ENCODE peak calls at places on chromosome 1, in nine cellular contexts. B is astrocyte of the spinal cord, D is pancreas, P is NCI-H510A, U is NCI-H1092 treated with DMSO at 0.1 percent for 48 hours, V is nephron progenitor cell, E is left cardiac atrium, R is heart right ventricle, A is neural crest cell. J is an unnamed sample.

GRCh38 chr1:84753516-84754375 is 63.5 kb upstream of the SSX2IP start:
- DNase-seq in R (peak; percentile 62), P (peak; percentile 52), A (peak; percentile 76), U (peak; percentile 69), B (peak; percentile 69), E (peak; percentile 69), V (peak; percentile 84), D (peak; percentile 73), J (peak; percentile 75)

GRCh38 chr1:59750612-59751395 is 63.9 kb upstream of the HOOK1 start:
- DNase-seq in A (no peak), B (peak; percentile 88), P (no peak), D (no peak), R (no peak), U (no peak), V (no peak), E (peak; percentile 36), J (no peak)

GRCh38 chr1:65526049-65526556 is 105.6 kb downstream of the LEPR start:
- DNase-seq in U (no peak), E (no peak), B (no peak), V (no peak), A (no peak), R (no peak), D (no peak), P (no peak), J (no peak)

GRCh38 chr1:44606701-44607281 is 67.5 kb downstream of the TMEM53 start:
- DNase-seq in R (no peak), V (no peak), U (no peak), E (no peak), B (no peak), D (no peak), P (no peak), A (no peak), J (no peak)

GRCh38 chr1:167081594-167081993 is 8.6 kb downstream of the GPA33 start:
- DNase-seq in U (no peak), P (peak; percentile 25), V (no peak), E (no peak), D (no peak), R (no peak), A (no peak), B (no peak), J (no peak)

GRCh38 chr1:224380003-224380402 is 23.3 kb downstream of the CNIH4 start:
- DNase-seq in B (no peak), E (no peak), D (no peak), R (no peak), P (no peak), U (no peak), A (no peak), V (no peak), J (no peak)

GRCh38 chr1:51651552-51651942 is 34.7 kb downstream of the OSBPL9 start:
- DNase-seq in B (no peak), A (no peak), D (no peak), V (no peak), U (no peak), P (no peak), R (no peak), E (no peak), J (no peak)

GRCh38 chr1:170114916-170115315 is 30.8 kb upstream of the NTMT2 start:
- DNase-seq in P (no peak), V (peak; percentile 14), A (no peak), E (no peak), U (no peak), D (no peak), R (no peak), B (peak; percentile 40), J (no peak)

GRCh38 chr1:41286486-41286885 is 44.4 kb upstream of the SCMH1 start:
- DNase-seq in R (no peak), E (no peak), B (no peak), A (no peak), V (peak; percentile 51), U (no peak), D (no peak), P (no peak), J (no peak)

GRCh38 chr1:159011701-159012100 is 2.0 kb downstream of the IFI16 start:
- DNase-seq in V (no peak), P (no peak), U (no peak), R (no peak), D (no peak), B (no peak), A (no peak), E (no peak), J (no peak)

GRCh38 chr1:161260939-161261858 is 2.7 kb downstream of the PCP4L1 start:
- DNase-seq in V (peak; percentile 42), U (no peak), B (no peak), P (no peak), D (no peak), A (no peak), E (no peak), R (no peak), J (no peak)

GRCh38 chr1:116679091-116679827 is 11.7 kb upstream of the IGSF3 start:
- DNase-seq in U (no peak), D (no peak), A (peak; percentile 18), P (no peak), E (no peak), R (no peak), B (no peak), V (no peak), J (no peak)

GRCh38 chr1:87572891-87573290 is 244.2 kb downstream of the LMO4 start:
- DNase-seq in E (no peak), B (no peak), P (no peak), U (no peak), A (no peak), V (no peak), R (no peak), D (no peak), J (no peak)

GRCh38 chr1:48329489-48329888 is 107.0 kb downstream of the SLC5A9 start:
- DNase-seq in R (no peak), D (no peak), U (no peak), E (no peak), A (no peak), V (no peak), P (no peak), B (no peak), J (no peak)

GRCh38 chr1:3858231-3858981 is 1.1 kb downstream of the DFFB start:
- DNase-seq in V (peak; percentile 25), A (no peak), B (peak; percentile 26), U (no peak), P (no peak), R (no peak), D (peak; percentile 43), E (no peak), J (no peak)

GRCh38 chr1:25204797-25205441 is 27.4 kb downstream of the SYF2 start:
- DNase-seq in D (peak; percentile 18), V (no peak), A (peak; percentile 16), U (peak; percentile 62), P (no peak), E (no peak), R (no peak), B (peak; percentile 49), J (no peak)

GRCh38 chr1:46643368-46643775 is 24.8 kb downstream of the ATPAF1 start:
- DNase-seq in U (peak; percentile 89), E (no peak), A (no peak), R (no peak), P (no peak), D (no peak), B (peak; percentile 84), V (no peak), J (no peak)

GRCh38 chr1:109823543-109824348 is 60.0 kb upstream of the EPS8L3 start:
- DNase-seq in V (peak; percentile 35), D (no peak), E (peak; percentile 76), B (peak; percentile 24), P (no peak), A (no peak), U (no peak), R (peak; percentile 60), J (peak; percentile 63)

GRCh38 chr1:22117238-22117637 is 25.7 kb downstream of the WNT4 start:
- DNase-seq in P (no peak), B (no peak), U (no peak), A (no peak), E (no peak), D (no peak), V (no peak), R (no peak), J (no peak)

GRCh38 chr1:26696191-26696644 is 403 bp downstream of the ARID1A start:
- DNase-seq in P (no peak), R (peak; percentile 46), D (peak; percentile 46), V (peak; percentile 49), E (peak; percentile 35), B (no peak), U (no peak), A (peak; percentile 8), J (peak; percentile 47)

GRCh38 chr1:47181095-47181954 is 8.5 kb downstream of the PDZK1IP1 start:
- DNase-seq in E (no peak), P (no peak), B (no peak), D (no peak), R (no peak), V (no peak), A (no peak), U (peak; percentile 17), J (no peak)

GRCh38 chr1:84888753-84889152 is 4.3 kb downstream of the LPAR3 start:
- DNase-seq in B (no peak), R (no peak), E (no peak), V (no peak), P (no peak), U (no peak), A (no peak), D (no peak), J (no peak)

GRCh38 chr1:162954824-162955223 is 93.8 kb upstream of the CCDC190 start:
- DNase-seq in V (no peak), P (no peak), R (no peak), U (no peak), D (no peak), B (no peak), E (no peak), A (no peak), J (no peak)

GRCh38 chr1:86429122-86429725 is 5.3 kb downstream of the CLCA2 start:
- DNase-seq in P (no peak), D (no peak), B (peak; percentile 44), R (no peak), U (no peak), A (no peak), E (no peak), V (no peak), J (no peak)